ENCODE peak calls at places on chromosome 22, in five cellular contexts. One of them, this sample, is unnamed.

GRCh38 chr22:28864878-28865596 is 18.3 kb upstream of the ZNRF3 start:
- DNase-seq in upper lobe of right lung: no peak
- DNase-seq in substantia nigra: no peak
- DNase-seq in tibial nerve: no peak
- DNase-seq in adrenal gland: no peak
- DNase-seq in this sample: no peak

GRCh38 chr22:19598054-19598855 is 74.0 kb upstream of the CLDN5 start:
- DNase-seq in adrenal gland: no peak
- DNase-seq in upper lobe of right lung: peak; percentile 68
- DNase-seq in substantia nigra: no peak
- DNase-seq in tibial nerve: no peak
- DNase-seq in this sample: no peak

GRCh38 chr22:40628354-40629042 is 8.0 kb downstream of the MRTFA start:
- DNase-seq in adrenal gland: no peak
- DNase-seq in substantia nigra: no peak
- DNase-seq in upper lobe of right lung: peak; percentile 19
- DNase-seq in tibial nerve: no peak
- DNase-seq in this sample: no peak

GRCh38 chr22:30178180-30179126 is 68.1 kb downstream of the LIF start:
- DNase-seq in upper lobe of right lung: no peak
- DNase-seq in tibial nerve: no peak
- DNase-seq in substantia nigra: no peak
- DNase-seq in adrenal gland: no peak
- DNase-seq in this sample: no peak

GRCh38 chr22:40107756-40108437 is 69.8 kb upstream of the TNRC6B start:
- DNase-seq in substantia nigra: no peak
- DNase-seq in upper lobe of right lung: no peak
- DNase-seq in tibial nerve: no peak
- DNase-seq in adrenal gland: peak; percentile 31
- DNase-seq in this sample: no peak

GRCh38 chr22:31567702-31568101 is 71.4 kb downstream of the SFI1 start:
- DNase-seq in substantia nigra: no peak
- DNase-seq in upper lobe of right lung: no peak
- DNase-seq in tibial nerve: no peak
- DNase-seq in adrenal gland: no peak
- DNase-seq in this sample: no peak

GRCh38 chr22:26737262-26737661 is 79.9 kb downstream of the MIAT start:
- DNase-seq in tibial nerve: no peak
- DNase-seq in adrenal gland: no peak
- DNase-seq in upper lobe of right lung: no peak
- DNase-seq in substantia nigra: no peak
- DNase-seq in this sample: no peak

GRCh38 chr22:42743501-42743991 is 22.9 kb upstream of the A4GALT start:
- DNase-seq in adrenal gland: peak; percentile 70
- DNase-seq in upper lobe of right lung: no peak
- DNase-seq in substantia nigra: no peak
- DNase-seq in tibial nerve: peak; percentile 77
- DNase-seq in this sample: no peak

GRCh38 chr22:42327462-42328129 is 57.1 kb upstream of the TCF20 start:
- DNase-seq in upper lobe of right lung: no peak
- DNase-seq in substantia nigra: no peak
- DNase-seq in tibial nerve: no peak
- DNase-seq in adrenal gland: no peak
- DNase-seq in this sample: no peak

GRCh38 chr22:31241200-31241599 is 29.1 kb downstream of the LIMK2 start:
- DNase-seq in upper lobe of right lung: no peak
- DNase-seq in adrenal gland: no peak
- DNase-seq in substantia nigra: no peak
- DNase-seq in tibial nerve: no peak
- DNase-seq in this sample: no peak

GRCh38 chr22:21943571-21944448 is 8.8 kb downstream of the PPM1F start:
- DNase-seq in upper lobe of right lung: no peak
- DNase-seq in adrenal gland: no peak
- DNase-seq in substantia nigra: no peak
- DNase-seq in tibial nerve: no peak
- DNase-seq in this sample: no peak

GRCh38 chr22:46119729-46120419 is 30.5 kb upstream of the PPARA start:
- DNase-seq in tibial nerve: no peak
- DNase-seq in upper lobe of right lung: no peak
- DNase-seq in substantia nigra: no peak
- DNase-seq in adrenal gland: peak; percentile 76
- DNase-seq in this sample: no peak
- H3K27ac ChIP-seq in tibial nerve: peak overlapping the region; percentile 26
- H3K27ac ChIP-seq in upper lobe of right lung: no peak overlapping the region
- H3K27ac ChIP-seq in substantia nigra: peak overlapping the region; percentile 26
- H3K27ac ChIP-seq in adrenal gland: peak overlapping the region; percentile 47
- H3K27ac ChIP-seq in this sample: no peak overlapping the region

DNA sequence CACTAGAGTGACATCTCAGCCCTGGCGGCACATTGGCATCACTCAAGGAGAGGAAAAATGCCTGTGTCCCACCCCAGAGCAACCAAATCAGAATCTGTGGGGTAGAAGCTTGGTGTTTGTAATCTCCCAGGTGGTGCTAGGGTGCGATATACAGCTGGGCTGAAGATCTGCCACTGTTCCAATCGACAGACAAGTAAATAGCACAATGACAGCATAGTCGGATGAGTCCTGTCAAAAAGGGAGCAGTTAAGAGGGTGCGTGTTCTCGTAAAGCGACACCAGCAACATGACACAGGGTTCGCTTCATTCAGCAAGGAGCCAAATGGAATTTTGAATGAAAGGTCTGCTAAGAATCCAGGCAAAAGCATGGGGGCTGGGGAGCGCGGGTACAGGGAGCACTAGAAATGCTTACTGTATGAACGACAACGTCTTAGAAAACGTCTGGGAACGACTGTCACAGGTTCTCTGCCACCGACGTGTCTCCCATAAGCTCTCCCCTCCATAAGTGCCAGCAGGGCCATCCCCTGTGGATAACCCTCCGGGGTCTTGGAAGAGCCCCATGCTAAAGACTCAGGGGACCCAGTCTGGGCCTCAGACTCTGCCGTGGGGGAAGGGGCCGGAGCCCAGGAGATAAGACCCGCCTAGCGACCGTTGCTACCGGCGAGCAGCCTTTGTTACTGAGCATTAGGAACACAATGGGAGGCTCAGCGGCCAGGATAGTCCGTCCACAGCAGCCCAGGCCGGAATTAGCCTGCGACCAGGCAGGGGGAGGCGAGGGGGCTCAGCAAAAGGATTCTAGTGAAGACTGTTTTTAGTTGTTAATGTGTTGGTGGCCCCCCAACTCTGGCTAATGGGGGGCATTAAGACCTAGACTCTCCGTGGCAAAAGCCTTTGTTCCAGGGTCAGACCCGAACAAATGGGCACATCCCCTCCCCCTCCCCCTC is 20.8 kb downstream of the ADA2 start:
- DNase-seq in tibial nerve: no peak
- DNase-seq in upper lobe of right lung: no peak
- DNase-seq in substantia nigra: no peak
- DNase-seq in adrenal gland: no peak
- DNase-seq in this sample: no peak
- H3K27ac ChIP-seq in tibial nerve: no peak overlapping the region
- H3K27ac ChIP-seq in upper lobe of right lung: peak overlapping the region; percentile 68
- H3K27ac ChIP-seq in substantia nigra: peak overlapping the region; percentile 26
- H3K27ac ChIP-seq in adrenal gland: peak overlapping the region; percentile 73
- H3K27ac ChIP-seq in this sample: no peak overlapping the region

DNA sequence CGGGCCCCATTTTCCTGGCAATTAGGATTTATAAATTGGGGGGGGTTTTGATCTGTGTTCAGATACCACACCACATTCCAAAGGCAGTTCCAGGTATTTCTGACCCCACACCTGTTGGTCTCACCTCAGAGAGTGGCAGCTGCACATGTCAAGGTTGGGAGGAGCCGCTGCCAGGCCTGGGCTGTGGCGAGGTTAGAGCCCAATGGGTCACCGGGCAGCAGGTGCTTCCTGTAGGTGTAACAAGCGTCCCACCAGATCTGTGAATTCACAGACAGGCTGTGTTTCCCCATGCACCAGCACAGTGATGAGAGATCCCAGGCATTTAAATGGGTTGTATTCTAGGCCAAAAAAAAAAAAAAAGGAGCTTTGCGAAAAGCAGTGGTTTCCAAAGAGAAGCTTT is 58.6 kb downstream of the CABIN1 start:
- DNase-seq in upper lobe of right lung: peak; percentile 50
- DNase-seq in adrenal gland: no peak
- DNase-seq in tibial nerve: no peak
- DNase-seq in substantia nigra: no peak
- DNase-seq in this sample: no peak
- H3K27ac ChIP-seq in upper lobe of right lung: no peak overlapping the region
- H3K27ac ChIP-seq in adrenal gland: peak overlapping the region; percentile 50
- H3K27ac ChIP-seq in tibial nerve: no peak overlapping the region
- H3K27ac ChIP-seq in substantia nigra: no peak overlapping the region
- H3K27ac ChIP-seq in this sample: no peak overlapping the region

DNA sequence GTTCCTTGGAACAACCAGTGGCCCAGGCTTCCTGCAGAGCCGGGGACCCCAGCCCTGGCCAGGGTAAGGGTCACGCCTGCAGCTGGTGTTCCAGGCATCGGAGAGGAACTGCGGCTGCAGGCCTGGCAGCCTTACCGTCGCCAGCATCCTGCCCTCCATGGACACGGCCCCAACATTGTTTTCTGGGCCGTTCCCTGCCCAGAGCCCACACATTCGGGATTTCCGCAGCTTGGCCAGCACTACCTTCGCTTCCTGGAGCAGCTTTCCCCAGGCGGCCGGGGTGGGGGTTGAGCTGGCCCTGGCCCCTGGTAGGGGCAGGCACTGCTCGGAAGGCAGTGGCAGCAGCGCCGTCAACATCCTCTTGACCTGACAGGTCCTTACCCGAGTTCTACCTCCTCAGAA is 17.7 kb downstream of the TXN2 start:
- DNase-seq in adrenal gland: no peak
- DNase-seq in upper lobe of right lung: peak; percentile 77
- DNase-seq in tibial nerve: no peak
- DNase-seq in substantia nigra: no peak
- DNase-seq in this sample: no peak
- H3K27ac ChIP-seq in adrenal gland: peak overlapping the region; percentile 90
- H3K27ac ChIP-seq in upper lobe of right lung: peak overlapping the region; percentile 75
- H3K27ac ChIP-seq in tibial nerve: no peak overlapping the region
- H3K27ac ChIP-seq in substantia nigra: no peak overlapping the region
- H3K27ac ChIP-seq in this sample: peak overlapping the region; percentile 18

GRCh38 chr22:44188986-44189630 is 8.4 kb downstream of the PARVG start:
- DNase-seq in adrenal gland: no peak
- DNase-seq in substantia nigra: no peak
- DNase-seq in upper lobe of right lung: peak; percentile 56
- DNase-seq in tibial nerve: no peak
- DNase-seq in this sample: no peak
- H3K27ac ChIP-seq in adrenal gland: no peak overlapping the region
- H3K27ac ChIP-seq in substantia nigra: no peak overlapping the region
- H3K27ac ChIP-seq in upper lobe of right lung: no peak overlapping the region
- H3K27ac ChIP-seq in tibial nerve: no peak overlapping the region
- H3K27ac ChIP-seq in this sample: no peak overlapping the region

GRCh38 chr22:25081409-25081824 is 118.2 kb upstream of the CRYBB3 start:
- DNase-seq in substantia nigra: no peak
- DNase-seq in upper lobe of right lung: no peak
- DNase-seq in tibial nerve: no peak
- DNase-seq in adrenal gland: no peak
- DNase-seq in this sample: peak; percentile 13

GRCh38 chr22:25085156-25085555 is 114.5 kb upstream of the CRYBB3 start:
- DNase-seq in adrenal gland: no peak
- DNase-seq in tibial nerve: no peak
- DNase-seq in upper lobe of right lung: no peak
- DNase-seq in substantia nigra: no peak
- DNase-seq in this sample: peak; percentile 7

GRCh38 chr22:25082096-25082495 is 117.6 kb upstream of the CRYBB3 start:
- DNase-seq in upper lobe of right lung: no peak
- DNase-seq in substantia nigra: no peak
- DNase-seq in adrenal gland: no peak
- DNase-seq in tibial nerve: no peak
- DNase-seq in this sample: no peak

GRCh38 chr22:25084405-25085107 is 115.1 kb upstream of the CRYBB3 start:
- DNase-seq in upper lobe of right lung: no peak
- DNase-seq in adrenal gland: no peak
- DNase-seq in tibial nerve: no peak
- DNase-seq in substantia nigra: no peak
- DNase-seq in this sample: no peak

DNA sequence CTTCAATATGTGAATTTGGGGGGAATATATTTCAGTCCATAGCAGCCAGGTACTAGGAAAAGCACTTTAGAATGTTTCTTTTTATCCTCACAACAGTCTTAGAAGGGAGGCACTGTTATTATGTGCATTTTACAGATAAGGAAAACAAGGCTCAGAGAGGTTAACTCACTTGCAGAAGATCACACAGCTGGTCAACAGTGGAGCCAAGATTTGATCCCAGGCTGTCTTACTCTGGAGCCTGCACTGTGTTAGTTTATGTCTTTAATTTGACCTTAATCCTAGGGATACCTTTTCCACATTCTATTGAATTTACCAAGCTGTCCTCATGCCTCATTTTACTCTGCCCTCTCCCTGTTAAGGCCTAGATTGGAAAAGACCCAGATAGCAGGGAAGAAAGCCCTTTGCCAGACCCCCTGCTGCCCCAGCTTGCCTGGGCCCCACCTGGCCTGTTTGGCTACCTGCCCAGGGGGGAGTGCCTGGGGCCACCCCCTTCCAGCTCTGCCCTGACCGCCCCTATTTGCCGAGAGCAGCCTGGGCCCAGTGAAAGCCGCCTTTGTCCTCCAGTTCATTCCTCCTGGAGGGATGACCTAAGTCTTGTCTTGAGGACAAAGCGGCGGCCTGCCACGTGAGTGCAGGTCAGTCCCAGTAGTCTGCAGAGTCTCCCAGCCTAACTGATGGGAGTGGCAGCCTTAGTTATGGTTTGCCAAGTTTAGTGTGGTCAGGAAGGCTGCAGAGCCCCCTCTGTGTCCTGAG is 116.1 kb upstream of the CRYBB3 start:
- DNase-seq in tibial nerve: peak; percentile 26
- DNase-seq in adrenal gland: no peak
- DNase-seq in substantia nigra: no peak
- DNase-seq in upper lobe of right lung: no peak
- DNase-seq in this sample: no peak
- H3K27ac ChIP-seq in tibial nerve: no peak overlapping the region
- H3K27ac ChIP-seq in adrenal gland: no peak overlapping the region
- H3K27ac ChIP-seq in substantia nigra: no peak overlapping the region
- H3K27ac ChIP-seq in upper lobe of right lung: no peak overlapping the region
- H3K27ac ChIP-seq in this sample: no peak overlapping the region